ENCODE peak calls at places on chromosomes 6 and 20, in nine cellular contexts. One of them, this sample, is unnamed.

GRCh38 chr6:12233693-12234551 is 56.2 kb upstream of the EDN1 start:
- DNase-seq in tibial nerve: no peak
- DNase-seq in CD8-positive, alpha-beta T cell: no peak
- DNase-seq in psoas muscle: no peak
- DNase-seq in OCI-LY7: peak; percentile 69
- DNase-seq in GM23248: peak; percentile 84
- DNase-seq in endothelial cell of umbilical vein: peak; percentile 86
- DNase-seq in cardiac muscle cell: peak; percentile 55
- DNase-seq in hepatocyte: peak; percentile 77
- DNase-seq in this sample: no peak

GRCh38 chr20:47236639-47236900 is 119.9 kb downstream of the ZMYND8 start:
- DNase-seq in hepatocyte: no peak
- DNase-seq in tibial nerve: no peak
- DNase-seq in OCI-LY7: no peak
- DNase-seq in endothelial cell of umbilical vein: no peak
- DNase-seq in psoas muscle: no peak
- DNase-seq in CD8-positive, alpha-beta T cell: no peak
- DNase-seq in GM23248: no peak
- DNase-seq in cardiac muscle cell: no peak
- DNase-seq in this sample: no peak

GRCh38 chr20:16580127-16580526 is 6.9 kb upstream of the KIF16B start:
- DNase-seq in CD8-positive, alpha-beta T cell: no peak
- DNase-seq in tibial nerve: no peak
- DNase-seq in cardiac muscle cell: no peak
- DNase-seq in GM23248: peak; percentile 90
- DNase-seq in OCI-LY7: no peak
- DNase-seq in hepatocyte: peak; percentile 66
- DNase-seq in endothelial cell of umbilical vein: no peak
- DNase-seq in psoas muscle: peak; percentile 58
- DNase-seq in this sample: no peak

GRCh38 chr20:56932575-56933330 is 303.6 kb downstream of the TFAP2C start:
- DNase-seq in endothelial cell of umbilical vein: no peak
- DNase-seq in OCI-LY7: no peak
- DNase-seq in hepatocyte: no peak
- DNase-seq in psoas muscle: no peak
- DNase-seq in cardiac muscle cell: no peak
- DNase-seq in CD8-positive, alpha-beta T cell: no peak
- DNase-seq in GM23248: no peak
- DNase-seq in tibial nerve: no peak
- DNase-seq in this sample: no peak

GRCh38 chr20:2693286-2693995 is 861 bp downstream of the EBF4 start:
- DNase-seq in psoas muscle: no peak
- DNase-seq in OCI-LY7: no peak
- DNase-seq in tibial nerve: no peak
- DNase-seq in hepatocyte: peak; percentile 69
- DNase-seq in endothelial cell of umbilical vein: peak; percentile 5
- DNase-seq in cardiac muscle cell: peak; percentile 56
- DNase-seq in CD8-positive, alpha-beta T cell: peak; percentile 23
- DNase-seq in GM23248: peak; percentile 15
- DNase-seq in this sample: peak; percentile 73

GRCh38 chr6:163745566-163746400 is 331.3 kb downstream of the QKI start:
- DNase-seq in CD8-positive, alpha-beta T cell: no peak
- DNase-seq in cardiac muscle cell: peak; percentile 79
- DNase-seq in tibial nerve: no peak
- DNase-seq in OCI-LY7: no peak
- DNase-seq in GM23248: peak; percentile 85
- DNase-seq in hepatocyte: peak; percentile 81
- DNase-seq in endothelial cell of umbilical vein: peak; percentile 10
- DNase-seq in psoas muscle: peak; percentile 66
- DNase-seq in this sample: no peak

GRCh38 chr6:83815631-83816030 is 37.5 kb upstream of the RIPPLY2 start:
- DNase-seq in endothelial cell of umbilical vein: peak; percentile 97
- DNase-seq in psoas muscle: no peak
- DNase-seq in hepatocyte: no peak
- DNase-seq in CD8-positive, alpha-beta T cell: no peak
- DNase-seq in OCI-LY7: no peak
- DNase-seq in cardiac muscle cell: no peak
- DNase-seq in GM23248: peak; percentile 3
- DNase-seq in tibial nerve: no peak
- DNase-seq in this sample: no peak

GRCh38 chr6:75855047-75855446 is 106.0 kb downstream of the MYO6 start:
- DNase-seq in psoas muscle: no peak
- DNase-seq in OCI-LY7: peak; percentile 45
- DNase-seq in GM23248: peak; percentile 79
- DNase-seq in hepatocyte: peak; percentile 85
- DNase-seq in endothelial cell of umbilical vein: peak; percentile 67
- DNase-seq in cardiac muscle cell: peak; percentile 89
- DNase-seq in CD8-positive, alpha-beta T cell: no peak
- DNase-seq in tibial nerve: no peak
- DNase-seq in this sample: no peak

GRCh38 chr6:155434117-155434516 is 21.5 kb downstream of the NOX3 start:
- DNase-seq in hepatocyte: no peak
- DNase-seq in cardiac muscle cell: no peak
- DNase-seq in endothelial cell of umbilical vein: no peak
- DNase-seq in OCI-LY7: no peak
- DNase-seq in GM23248: no peak
- DNase-seq in psoas muscle: no peak
- DNase-seq in CD8-positive, alpha-beta T cell: no peak
- DNase-seq in tibial nerve: no peak
- DNase-seq in this sample: no peak

GRCh38 chr20:63357921-63358905 is 2.9 kb downstream of the CHRNA4 start:
- DNase-seq in endothelial cell of umbilical vein: no peak
- DNase-seq in hepatocyte: no peak
- DNase-seq in cardiac muscle cell: no peak
- DNase-seq in psoas muscle: no peak
- DNase-seq in GM23248: no peak
- DNase-seq in CD8-positive, alpha-beta T cell: no peak
- DNase-seq in OCI-LY7: no peak
- DNase-seq in tibial nerve: no peak
- DNase-seq in this sample: no peak

GRCh38 chr20:56518999-56519398 is 5.5 kb upstream of the FAM209A start:
- DNase-seq in endothelial cell of umbilical vein: no peak
- DNase-seq in CD8-positive, alpha-beta T cell: no peak
- DNase-seq in psoas muscle: no peak
- DNase-seq in tibial nerve: no peak
- DNase-seq in GM23248: no peak
- DNase-seq in cardiac muscle cell: no peak
- DNase-seq in OCI-LY7: no peak
- DNase-seq in hepatocyte: no peak
- DNase-seq in this sample: no peak

GRCh38 chr6:4441981-4442434 is 306.6 kb upstream of the ECI2 start:
- DNase-seq in OCI-LY7: no peak
- DNase-seq in cardiac muscle cell: no peak
- DNase-seq in CD8-positive, alpha-beta T cell: no peak
- DNase-seq in psoas muscle: no peak
- DNase-seq in GM23248: peak; percentile 19
- DNase-seq in hepatocyte: peak; percentile 18
- DNase-seq in tibial nerve: no peak
- DNase-seq in endothelial cell of umbilical vein: peak; percentile 57
- DNase-seq in this sample: no peak

GRCh38 chr6:138944412-138944811 is 43.6 kb downstream of the REPS1 start:
- DNase-seq in endothelial cell of umbilical vein: peak; percentile 31
- DNase-seq in cardiac muscle cell: no peak
- DNase-seq in OCI-LY7: no peak
- DNase-seq in GM23248: peak; percentile 72
- DNase-seq in hepatocyte: no peak
- DNase-seq in CD8-positive, alpha-beta T cell: no peak
- DNase-seq in tibial nerve: no peak
- DNase-seq in psoas muscle: no peak
- DNase-seq in this sample: no peak

GRCh38 chr6:69216127-69216526 is 580.7 kb downstream of the LMBRD1 start:
- DNase-seq in tibial nerve: no peak
- DNase-seq in CD8-positive, alpha-beta T cell: no peak
- DNase-seq in cardiac muscle cell: no peak
- DNase-seq in GM23248: no peak
- DNase-seq in endothelial cell of umbilical vein: no peak
- DNase-seq in OCI-LY7: no peak
- DNase-seq in hepatocyte: no peak
- DNase-seq in psoas muscle: no peak
- DNase-seq in this sample: no peak

GRCh38 chr6:108872001-108872974 is 24.1 kb downstream of the ARMC2 start:
- DNase-seq in OCI-LY7: peak; percentile 20
- DNase-seq in psoas muscle: no peak
- DNase-seq in endothelial cell of umbilical vein: no peak
- DNase-seq in tibial nerve: peak; percentile 35
- DNase-seq in hepatocyte: no peak
- DNase-seq in GM23248: no peak
- DNase-seq in cardiac muscle cell: no peak
- DNase-seq in CD8-positive, alpha-beta T cell: no peak
- DNase-seq in this sample: no peak

GRCh38 chr6:36971926-36972673 is 13.9 kb downstream of the MTCH1 start:
- DNase-seq in cardiac muscle cell: no peak
- DNase-seq in CD8-positive, alpha-beta T cell: no peak
- DNase-seq in endothelial cell of umbilical vein: no peak
- DNase-seq in OCI-LY7: no peak
- DNase-seq in hepatocyte: no peak
- DNase-seq in tibial nerve: no peak
- DNase-seq in psoas muscle: no peak
- DNase-seq in GM23248: no peak
- DNase-seq in this sample: no peak

GRCh38 chr20:31720486-31721407 is 1.9 kb downstream of the BCL2L1 start:
- DNase-seq in endothelial cell of umbilical vein: peak; percentile 32
- DNase-seq in tibial nerve: no peak
- DNase-seq in GM23248: no peak
- DNase-seq in cardiac muscle cell: no peak
- DNase-seq in CD8-positive, alpha-beta T cell: peak; percentile 16
- DNase-seq in OCI-LY7: peak; percentile 85
- DNase-seq in hepatocyte: peak; percentile 78
- DNase-seq in psoas muscle: no peak
- DNase-seq in this sample: no peak

GRCh38 chr20:49768204-49769124 is 44.2 kb upstream of the SLC9A8 start:
- DNase-seq in CD8-positive, alpha-beta T cell: no peak
- DNase-seq in psoas muscle: peak; percentile 69
- DNase-seq in hepatocyte: peak; percentile 79
- DNase-seq in endothelial cell of umbilical vein: peak; percentile 92
- DNase-seq in cardiac muscle cell: no peak
- DNase-seq in tibial nerve: peak; percentile 41
- DNase-seq in OCI-LY7: no peak
- DNase-seq in GM23248: peak; percentile 87
- DNase-seq in this sample: peak; percentile 68

GRCh38 chr20:35511814-35512420 is 17.5 kb downstream of the C20orf173 start:
- DNase-seq in psoas muscle: peak; percentile 14
- DNase-seq in cardiac muscle cell: peak; percentile 39
- DNase-seq in CD8-positive, alpha-beta T cell: no peak
- DNase-seq in GM23248: peak; percentile 59
- DNase-seq in OCI-LY7: peak; percentile 39
- DNase-seq in hepatocyte: peak; percentile 46
- DNase-seq in tibial nerve: no peak
- DNase-seq in endothelial cell of umbilical vein: peak; percentile 56
- DNase-seq in this sample: no peak

GRCh38 chr6:102309700-102310099 is 916.2 kb downstream of the GRIK2 start:
- DNase-seq in tibial nerve: no peak
- DNase-seq in endothelial cell of umbilical vein: no peak
- DNase-seq in OCI-LY7: no peak
- DNase-seq in CD8-positive, alpha-beta T cell: no peak
- DNase-seq in cardiac muscle cell: no peak
- DNase-seq in GM23248: no peak
- DNase-seq in hepatocyte: no peak
- DNase-seq in psoas muscle: no peak
- DNase-seq in this sample: no peak
- H3K9me3 ChIP-seq in tibial nerve: no peaks in the 10 kb centered on the region
- H3K9me3 ChIP-seq in endothelial cell of umbilical vein: peaks cover 3% of the 10 kb centered on the region
- H3K9me3 ChIP-seq in OCI-LY7: no peaks in the 10 kb centered on the region
- H3K9me3 ChIP-seq in CD8-positive, alpha-beta T cell: no peaks in the 10 kb centered on the region
- H3K9me3 ChIP-seq in cardiac muscle cell: no peaks in the 10 kb centered on the region
- H3K9me3 ChIP-seq in GM23248: peaks cover 4% of the 10 kb centered on the region
- H3K9me3 ChIP-seq in hepatocyte: no peaks in the 10 kb centered on the region
- H3K9me3 ChIP-seq in psoas muscle: no peaks in the 10 kb centered on the region
- H3K9me3 ChIP-seq in this sample: no peaks in the 10 kb centered on the region

DNA sequence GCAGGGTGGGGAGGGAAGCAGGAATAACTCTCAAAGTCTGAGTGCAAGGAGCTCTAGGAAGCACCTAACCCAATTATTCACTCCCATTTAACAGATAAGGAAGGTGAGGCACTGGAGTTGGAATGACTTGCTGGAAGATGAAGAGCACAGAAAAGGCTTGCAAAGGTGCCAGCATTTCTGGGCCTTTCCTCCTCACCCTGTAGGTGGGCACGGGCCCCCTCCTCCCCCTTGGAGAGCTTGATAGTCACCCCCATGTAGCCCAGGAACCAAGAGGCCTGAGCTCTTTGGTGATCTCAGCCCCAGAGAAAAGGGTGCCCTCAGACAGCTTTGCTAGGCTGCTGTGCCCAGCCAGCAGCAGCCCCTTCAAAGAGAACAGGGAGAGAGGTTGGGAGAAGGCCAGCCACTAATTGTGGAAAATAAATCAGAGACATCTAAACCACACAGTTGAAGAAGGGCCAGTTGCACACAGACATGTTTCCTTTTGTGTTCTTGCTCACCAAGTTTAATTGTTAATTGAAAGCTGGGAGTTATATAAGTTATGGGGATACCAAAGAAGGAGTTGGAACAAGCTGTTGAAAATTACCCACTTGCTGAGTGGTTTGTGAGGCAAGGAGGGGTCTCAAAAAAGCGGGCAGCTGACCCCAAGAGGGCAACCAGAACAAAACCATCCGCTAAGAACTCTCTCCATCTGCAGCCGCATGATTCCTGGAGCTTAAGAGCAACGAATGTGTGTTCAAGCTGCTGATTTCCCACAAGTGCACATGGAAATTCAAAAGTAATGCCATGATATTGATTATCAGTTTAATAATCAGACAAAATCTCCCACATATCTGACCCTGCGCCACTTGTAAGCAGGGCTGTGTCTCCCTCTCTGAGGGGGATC is 77.0 kb downstream of the MRPL14 start:
- DNase-seq in OCI-LY7: no peak
- DNase-seq in GM23248: peak; percentile 55
- DNase-seq in tibial nerve: no peak
- DNase-seq in hepatocyte: no peak
- DNase-seq in endothelial cell of umbilical vein: no peak
- DNase-seq in cardiac muscle cell: no peak
- DNase-seq in psoas muscle: no peak
- DNase-seq in CD8-positive, alpha-beta T cell: no peak
- DNase-seq in this sample: no peak
- H3K4me1 ChIP-seq in OCI-LY7: no peaks in the 10 kb centered on the region
- H3K4me1 ChIP-seq in GM23248: peaks cover 74% of the 10 kb centered on the region
- H3K4me1 ChIP-seq in tibial nerve: no peaks in the 10 kb centered on the region
- H3K4me1 ChIP-seq in hepatocyte: peaks cover 33% of the 10 kb centered on the region
- H3K4me1 ChIP-seq in endothelial cell of umbilical vein: peaks cover 17% of the 10 kb centered on the region
- H3K4me1 ChIP-seq in cardiac muscle cell: peaks cover 25% of the 10 kb centered on the region
- H3K4me1 ChIP-seq in psoas muscle: peaks cover 41% of the 10 kb centered on the region
- H3K4me1 ChIP-seq in CD8-positive, alpha-beta T cell: no peaks in the 10 kb centered on the region
- H3K4me1 ChIP-seq in this sample: peaks cover 9% of the 10 kb centered on the region

GRCh38 chr20:41892031-41892430 is 273.9 kb upstream of the CHD6 start:
- DNase-seq in endothelial cell of umbilical vein: no peak
- DNase-seq in tibial nerve: no peak
- DNase-seq in GM23248: no peak
- DNase-seq in hepatocyte: no peak
- DNase-seq in cardiac muscle cell: no peak
- DNase-seq in CD8-positive, alpha-beta T cell: no peak
- DNase-seq in OCI-LY7: no peak
- DNase-seq in psoas muscle: no peak
- DNase-seq in this sample: no peak
- H3K36me3 ChIP-seq in endothelial cell of umbilical vein: no peaks in the 10 kb centered on the region
- H3K36me3 ChIP-seq in tibial nerve: no peaks in the 10 kb centered on the region
- H3K36me3 ChIP-seq in GM23248: no peaks in the 10 kb centered on the region
- H3K36me3 ChIP-seq in hepatocyte: no peaks in the 10 kb centered on the region
- H3K36me3 ChIP-seq in cardiac muscle cell: no peaks in the 10 kb centered on the region
- H3K36me3 ChIP-seq in CD8-positive, alpha-beta T cell: no peaks in the 10 kb centered on the region
- H3K36me3 ChIP-seq in OCI-LY7: no peaks in the 10 kb centered on the region
- H3K36me3 ChIP-seq in psoas muscle: no peaks in the 10 kb centered on the region
- H3K36me3 ChIP-seq in this sample: no peaks in the 10 kb centered on the region

GRCh38 chr6:140138311-140138994 is 764.0 kb upstream of the CITED2 start:
- DNase-seq in OCI-LY7: no peak
- DNase-seq in psoas muscle: no peak
- DNase-seq in hepatocyte: no peak
- DNase-seq in CD8-positive, alpha-beta T cell: no peak
- DNase-seq in GM23248: no peak
- DNase-seq in tibial nerve: no peak
- DNase-seq in cardiac muscle cell: peak; percentile 1
- DNase-seq in endothelial cell of umbilical vein: peak; percentile 70
- DNase-seq in this sample: no peak

GRCh38 chr6:140140891-140141290 is 766.4 kb upstream of the CITED2 start:
- DNase-seq in hepatocyte: no peak
- DNase-seq in CD8-positive, alpha-beta T cell: no peak
- DNase-seq in psoas muscle: no peak
- DNase-seq in endothelial cell of umbilical vein: no peak
- DNase-seq in GM23248: no peak
- DNase-seq in cardiac muscle cell: no peak
- DNase-seq in OCI-LY7: no peak
- DNase-seq in tibial nerve: no peak
- DNase-seq in this sample: no peak
- H3K9me3 ChIP-seq in hepatocyte: no peaks in the 10 kb centered on the region
- H3K9me3 ChIP-seq in CD8-positive, alpha-beta T cell: no peaks in the 10 kb centered on the region
- H3K9me3 ChIP-seq in psoas muscle: peaks cover 3% of the 10 kb centered on the region
- H3K9me3 ChIP-seq in endothelial cell of umbilical vein: no peaks in the 10 kb centered on the region
- H3K9me3 ChIP-seq in GM23248: no peaks in the 10 kb centered on the region
- H3K9me3 ChIP-seq in cardiac muscle cell: no peaks in the 10 kb centered on the region
- H3K9me3 ChIP-seq in OCI-LY7: no peaks in the 10 kb centered on the region
- H3K9me3 ChIP-seq in tibial nerve: no peaks in the 10 kb centered on the region
- H3K9me3 ChIP-seq in this sample: no peaks in the 10 kb centered on the region